ENCODE peak calls at places on chromosomes 6 and 20, in nine cellular contexts. N is tibial nerve, B is stomach, R is psoas muscle, M is right lobe of liver, O is lower lobe of right lung, Z is breast epithelium, U is left lung, J is PC-3. Q is an unnamed sample.

GRCh38 chr20:25136643-25137559 is 55.0 kb upstream of the VSX1 start:
- DNase-seq in M (peak), O (peak), R (peak), N (peak), Z (peak), J (peak), B (no peak), U (peak), Q (peak)

GRCh38 chr20:37384683-37385174 is 38.8 kb downstream of the SRC start:
- DNase-seq in U (peak), Z (peak), R (peak), M (peak), O (peak), J (peak), B (peak), N (no peak), Q (peak)

GRCh38 chr20:33812673-33813462 is 1.7 kb downstream of the CHMP4B start:
- DNase-seq in Z (no peak), N (no peak), R (no peak), U (no peak), O (no peak), B (no peak), M (no peak), J (peak), Q (peak)

GRCh38 chr6:163338671-163339405 is 75.7 kb upstream of the QKI start:
- DNase-seq in Z (no peak), J (no peak), R (peak), U (no peak), O (no peak), N (no peak), B (no peak), M (no peak), Q (peak)

GRCh38 chr6:38166411-38167240 is 347.1 kb downstream of the ZFAND3 start:
- DNase-seq in U (no peak), R (no peak), B (no peak), O (no peak), J (no peak), M (peak), N (no peak), Z (no peak), Q (no peak)

GRCh38 chr6:16720861-16721260 is 40.4 kb downstream of the ATXN1 start:
- DNase-seq in B (no peak), N (no peak), J (no peak), M (no peak), Z (no peak), U (no peak), O (no peak), R (no peak), Q (no peak)

GRCh38 chr6:105179244-105180065 is at the start of gene POPDC3:
- DNase-seq in U (peak), J (peak), O (no peak), Z (no peak), R (peak), B (peak), N (no peak), M (no peak), Q (peak)

GRCh38 chr20:33732166-33732970 is 572 bp downstream of the ZNF341 start:
- DNase-seq in M (peak), J (peak), U (peak), R (peak), O (peak), N (peak), B (peak), Z (peak), Q (peak)

GRCh38 chr6:57172136-57173055 is at the start of gene BAG2:
- DNase-seq in M (peak), Z (peak), O (peak), R (peak), J (peak), N (peak), U (peak), B (peak), Q (peak)

GRCh38 chr6:168536665-168537249 is 95.8 kb downstream of the SMOC2 start:
- DNase-seq in N (no peak), M (no peak), B (no peak), O (no peak), U (no peak), R (no peak), Z (no peak), J (no peak), Q (no peak)

GRCh38 chr20:3367125-3367524 is 40.3 kb downstream of the DNAAF9 start:
- DNase-seq in M (no peak), U (no peak), J (no peak), R (no peak), N (no peak), O (no peak), Z (no peak), B (no peak), Q (no peak)

GRCh38 chr6:37137201-37137880 is 32.6 kb upstream of the PIM1 start:
- DNase-seq in Z (no peak), N (no peak), U (no peak), O (no peak), J (peak), R (no peak), B (no peak), M (no peak), Q (peak)

GRCh38 chr20:24742436-24742835 is 206.6 kb upstream of the CST7 start:
- DNase-seq in U (no peak), O (no peak), R (no peak), N (no peak), J (no peak), B (no peak), M (no peak), Z (no peak), Q (no peak)

GRCh38 chr6:31573239-31574105 is 1.4 kb downstream of the LTA start:
- DNase-seq in N (no peak), U (no peak), B (no peak), R (no peak), O (no peak), M (peak), Z (no peak), J (no peak), Q (no peak)

GRCh38 chr6:12232339-12232738 is 57.8 kb upstream of the EDN1 start:
- DNase-seq in J (peak), N (no peak), Z (no peak), M (no peak), B (no peak), U (no peak), O (no peak), R (no peak), Q (peak)

GRCh38 chr6:50850223-50850751 is 31.6 kb downstream of the TFAP2B start:
- DNase-seq in M (no peak), Z (peak), O (no peak), U (peak), J (peak), B (no peak), N (no peak), R (no peak), Q (no peak)

GRCh38 chr6:20885076-20885475 is 350.8 kb downstream of the CDKAL1 start:
- DNase-seq in B (no peak), M (no peak), O (no peak), U (no peak), N (no peak), R (no peak), Z (no peak), J (no peak), Q (no peak)

GRCh38 chr6:20879121-20879520 is 344.9 kb downstream of the CDKAL1 start:
- DNase-seq in J (no peak), B (no peak), U (no peak), R (no peak), Z (no peak), O (no peak), N (no peak), M (no peak), Q (no peak)

GRCh38 chr6:20879526-20879925 is 345.3 kb downstream of the CDKAL1 start:
- DNase-seq in M (no peak), B (no peak), N (no peak), J (no peak), U (no peak), Z (no peak), R (no peak), O (no peak), Q (no peak)

GRCh38 chr6:20882014-20882413 is 347.8 kb downstream of the CDKAL1 start:
- DNase-seq in Z (no peak), O (no peak), N (no peak), J (no peak), U (no peak), B (no peak), R (no peak), M (no peak), Q (no peak)

DNA sequence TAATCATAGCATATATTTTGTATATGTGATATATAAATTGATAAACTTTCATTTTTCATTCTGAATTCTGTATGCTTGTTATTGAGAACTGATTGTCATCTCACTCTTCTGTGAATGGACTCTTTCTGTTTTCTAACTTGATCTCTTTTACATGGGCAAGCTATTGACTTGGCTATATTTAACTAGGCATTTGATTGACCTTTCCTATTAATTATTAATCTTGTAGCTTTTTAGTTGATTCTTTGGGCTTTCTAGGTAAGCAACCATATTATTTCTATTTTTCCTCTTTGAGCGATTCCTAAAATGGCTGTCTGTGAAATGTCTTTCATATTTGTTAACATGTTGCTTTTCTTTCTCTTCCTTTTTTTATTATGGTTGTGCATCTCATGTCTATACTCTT is 347.1 kb downstream of the CDKAL1 start:
- DNase-seq in R (no peak), B (no peak), U (no peak), O (no peak), Z (no peak), J (no peak), M (no peak), N (no peak), Q (no peak)
- H3K27ac ChIP-seq in R (no peak), B (no peak), U (no peak), O (no peak), Z (no peak), J (no peak), M (peak), N (no peak), Q (no peak)

DNA sequence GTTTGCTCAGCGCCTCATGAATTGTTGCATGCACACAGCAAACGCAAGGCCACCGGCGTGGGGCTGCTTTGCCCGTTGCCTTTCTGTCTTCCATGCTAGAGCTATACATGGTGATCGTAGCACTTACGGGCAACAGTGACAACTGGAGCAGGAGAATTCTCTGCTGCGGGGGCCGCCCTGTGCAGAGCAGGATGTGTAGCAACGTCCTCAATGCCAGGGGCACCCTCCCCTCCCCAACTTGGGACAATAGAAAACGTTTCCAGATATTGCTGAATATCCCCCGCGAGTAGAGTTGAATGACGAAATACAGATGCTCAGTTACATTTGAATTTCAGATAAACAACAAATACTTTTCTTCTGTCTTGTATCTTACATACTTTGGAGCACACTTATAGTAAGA is 198.7 kb downstream of the TFAP2C start:
- DNase-seq in O (no peak), B (no peak), Z (no peak), U (no peak), R (no peak), N (no peak), M (no peak), J (no peak), Q (no peak)
- H3K4me3 ChIP-seq in O (no peak), B (no peak), Z (peak), U (no peak), R (no peak), N (no peak), M (no peak), J (no peak), Q (peak)

GRCh38 chr6:15259766-15260098 is 13.9 kb downstream of the JARID2 start:
- DNase-seq in M (no peak), U (no peak), N (no peak), O (no peak), Z (no peak), B (no peak), R (no peak), J (no peak), Q (peak)
- H3K27ac ChIP-seq in M (no peak), U (no peak), N (peak), O (no peak), Z (no peak), B (no peak), R (no peak), J (no peak), Q (peak)

GRCh38 chr6:110474500-110474899 is 1.9 kb downstream of the SLC22A16 start:
- DNase-seq in U (no peak), R (no peak), M (no peak), O (no peak), J (no peak), Z (no peak), N (no peak), B (no peak), Q (no peak)

GRCh38 chr6:110471966-110472365 is 4.4 kb downstream of the SLC22A16 start:
- DNase-seq in N (no peak), R (no peak), Z (no peak), B (no peak), O (no peak), U (no peak), J (no peak), M (no peak), Q (no peak)

GRCh38 chr6:110476046-110476849 is at the start of gene SLC22A16:
- DNase-seq in O (peak), Z (no peak), B (no peak), N (no peak), R (no peak), M (peak), J (no peak), U (peak), Q (peak)

GRCh38 chr6:110472739-110473138 is 3.7 kb downstream of the SLC22A16 start:
- DNase-seq in B (no peak), M (no peak), R (no peak), N (no peak), U (no peak), J (no peak), Z (no peak), O (no peak), Q (no peak)

DNA sequence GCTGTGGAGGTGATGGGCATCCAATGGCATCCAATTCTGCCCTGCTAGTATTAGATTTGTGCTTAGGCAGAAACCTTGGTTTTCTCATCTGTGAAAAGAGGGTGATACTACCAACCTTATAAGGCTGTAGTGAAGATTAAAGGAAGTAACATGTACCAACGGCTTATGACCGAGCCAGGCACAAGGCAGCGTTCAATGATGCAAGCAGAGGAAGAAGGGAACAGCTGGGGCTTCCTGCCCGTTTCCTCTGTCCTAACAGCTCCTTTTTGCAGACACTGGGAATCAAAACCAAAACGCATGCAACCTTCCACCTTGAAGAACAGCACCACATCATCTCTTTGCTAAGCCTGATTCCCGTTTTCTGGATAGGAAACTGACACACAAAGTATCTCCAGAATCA is 1.2 kb downstream of the SLC22A16 start:
- DNase-seq in J (no peak), R (no peak), B (no peak), N (no peak), Z (no peak), M (no peak), U (no peak), O (peak), Q (no peak)
- H3K4me3 ChIP-seq in J (no peak), R (no peak), B (peak), N (no peak), Z (no peak), M (no peak), U (no peak), O (peak), Q (no peak)

GRCh38 chr6:20868397-20869185 is 334.3 kb downstream of the CDKAL1 start:
- DNase-seq in O (no peak), B (peak), U (no peak), N (no peak), Z (no peak), R (no peak), J (no peak), M (no peak), Q (no peak)
- H3K27ac ChIP-seq in O (no peak), B (no peak), U (no peak), N (no peak), Z (no peak), R (no peak), J (no peak), M (no peak), Q (no peak)

DNA sequence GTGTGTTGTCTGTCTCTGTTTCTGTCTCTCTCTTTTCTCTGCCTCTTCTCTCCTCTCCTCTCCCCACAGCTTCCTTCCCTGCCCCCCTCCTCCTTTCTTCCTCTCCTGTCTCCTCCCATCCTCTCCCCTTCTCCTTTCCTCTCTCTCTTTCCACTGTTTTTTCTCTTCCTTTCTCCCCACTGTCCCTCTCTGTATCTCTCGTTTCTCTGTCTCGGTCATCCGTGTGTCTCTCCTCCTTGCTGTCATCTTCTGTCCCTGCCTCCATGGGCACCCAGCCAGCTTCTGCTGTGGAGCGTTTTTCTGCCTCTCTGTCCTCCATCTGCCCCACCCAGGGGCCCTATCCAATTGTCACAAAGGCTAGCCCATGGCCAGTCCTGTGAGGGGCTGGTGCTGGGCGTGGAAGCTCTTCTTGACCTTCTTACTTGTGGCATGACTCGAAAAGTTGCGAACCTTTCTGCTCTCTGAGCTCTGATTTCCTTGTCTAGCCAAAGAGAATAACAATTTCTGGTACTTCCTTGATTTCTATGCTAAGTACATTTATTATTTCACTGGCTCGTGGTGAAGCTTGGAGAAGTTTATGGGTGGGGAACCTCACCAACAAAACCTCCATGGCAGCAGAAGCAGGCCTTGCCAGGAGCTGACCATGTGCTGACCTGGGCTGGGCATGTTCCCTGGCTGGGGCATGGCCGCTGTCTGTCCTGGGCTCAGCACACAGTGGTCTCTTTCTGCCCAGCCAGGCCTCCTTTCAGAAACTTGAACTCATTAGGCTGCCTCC is 69.3 kb downstream of the CEBPB start:
- DNase-seq in Z (no peak), O (peak), M (no peak), N (no peak), B (no peak), U (no peak), J (no peak), R (peak), Q (peak)
- H3K4me3 ChIP-seq in Z (no peak), O (no peak), M (no peak), N (no peak), B (no peak), U (no peak), J (no peak), R (no peak), Q (no peak)

GRCh38 chr6:5271926-5272325 is 10.6 kb downstream of the FARS2 start:
- DNase-seq in U (no peak), O (no peak), J (no peak), R (no peak), Z (no peak), B (no peak), N (no peak), M (no peak), Q (no peak)
- H3K27ac ChIP-seq in U (no peak), O (no peak), J (no peak), R (no peak), Z (no peak), B (no peak), N (no peak), M (no peak), Q (no peak)

GRCh38 chr6:133895573-133896343 is 6.8 kb downstream of the TCF21 start:
- DNase-seq in R (peak), M (no peak), O (no peak), U (peak), Z (no peak), N (no peak), B (no peak), J (no peak), Q (peak)

GRCh38 chr6:133894795-133895401 is 6.0 kb downstream of the TCF21 start:
- DNase-seq in J (no peak), U (no peak), O (no peak), Z (no peak), N (no peak), R (no peak), M (no peak), B (no peak), Q (peak)

GRCh38 chr6:133894369-133894768 is 5.5 kb downstream of the TCF21 start:
- DNase-seq in M (no peak), Z (no peak), N (no peak), J (no peak), O (no peak), U (no peak), B (no peak), R (no peak), Q (no peak)

GRCh38 chr6:133893324-133893692 is 4.4 kb downstream of the TCF21 start:
- DNase-seq in Z (no peak), O (no peak), J (no peak), U (no peak), N (no peak), B (no peak), M (no peak), R (no peak), Q (no peak)

GRCh38 chr6:133896344-133896721 is 7.4 kb downstream of the TCF21 start:
- DNase-seq in N (no peak), Z (no peak), B (no peak), O (no peak), M (no peak), J (no peak), U (no peak), R (no peak), Q (no peak)
- H3K4me3 ChIP-seq in N (no peak), Z (no peak), B (peak), O (peak), M (no peak), J (no peak), U (no peak), R (peak), Q (peak)

GRCh38 chr20:57167971-57168693 is 98.3 kb downstream of the BMP7 start:
- DNase-seq in R (no peak), J (peak), U (no peak), N (no peak), B (no peak), O (no peak), M (no peak), Z (no peak), Q (peak)
- H3K27ac ChIP-seq in R (no peak), J (no peak), U (no peak), N (peak), B (no peak), O (peak), M (no peak), Z (no peak), Q (no peak)

GRCh38 chr6:3723966-3724365 is 27.5 kb downstream of the PXDC1 start:
- DNase-seq in U (peak), R (no peak), B (no peak), O (no peak), Z (no peak), M (no peak), N (no peak), J (no peak), Q (no peak)

GRCh38 chr6:3727036-3727435 is 24.5 kb downstream of the PXDC1 start:
- DNase-seq in N (no peak), O (no peak), Z (no peak), R (no peak), J (no peak), M (peak), B (no peak), U (no peak), Q (no peak)

GRCh38 chr6:3726421-3726820 is 25.1 kb downstream of the PXDC1 start:
- DNase-seq in B (no peak), Z (no peak), M (no peak), R (no peak), O (no peak), U (no peak), J (no peak), N (no peak), Q (peak)

GRCh38 chr6:3724451-3725144 is 26.9 kb downstream of the PXDC1 start:
- DNase-seq in Z (no peak), O (no peak), N (no peak), M (no peak), B (no peak), J (no peak), U (no peak), R (no peak), Q (peak)

GRCh38 chr6:3725145-3726015 is 26.1 kb downstream of the PXDC1 start:
- DNase-seq in U (no peak), N (no peak), O (no peak), R (no peak), Z (no peak), B (no peak), M (no peak), J (no peak), Q (peak)
- H3K4me3 ChIP-seq in U (no peak), N (no peak), O (no peak), R (no peak), Z (peak), B (no peak), M (no peak), J (no peak), Q (no peak)